ENCODE peak calls at places on chromosome 11, in seven cellular contexts. One of them, this sample, is unnamed.
A peak's percentile ranks its signal among the peaks of the same experiment; 100 is the strongest.

GRCh38 chr11:100890779-100891178 is 203.7 kb downstream of the ARHGAP42 start:
- DNase-seq in transverse colon: no peak
- DNase-seq in endothelial cell of umbilical vein: no peak
- DNase-seq in SK-N-MC: no peak
- DNase-seq in breast epithelium: no peak
- DNase-seq in HCT116: no peak
- DNase-seq in suprapubic skin: no peak
- DNase-seq in this sample: no peak

GRCh38 chr11:132423266-132423665 is 1052.9 kb downstream of the NTM start:
- DNase-seq in endothelial cell of umbilical vein: no peak
- DNase-seq in SK-N-MC: no peak
- DNase-seq in suprapubic skin: no peak
- DNase-seq in transverse colon: no peak
- DNase-seq in HCT116: no peak
- DNase-seq in breast epithelium: no peak
- DNase-seq in this sample: no peak

GRCh38 chr11:75386912-75387311 is 12.4 kb upstream of the RPS3 start:
- DNase-seq in endothelial cell of umbilical vein: no peak
- DNase-seq in HCT116: no peak
- DNase-seq in transverse colon: peak; percentile 52
- DNase-seq in SK-N-MC: no peak
- DNase-seq in suprapubic skin: no peak
- DNase-seq in breast epithelium: no peak
- DNase-seq in this sample: no peak

GRCh38 chr11:79150320-79150719 is 290.5 kb downstream of the TENM4 start:
- DNase-seq in endothelial cell of umbilical vein: no peak
- DNase-seq in SK-N-MC: no peak
- DNase-seq in suprapubic skin: no peak
- DNase-seq in transverse colon: no peak
- DNase-seq in breast epithelium: no peak
- DNase-seq in HCT116: no peak
- DNase-seq in this sample: no peak

GRCh38 chr11:5690736-5691135 is 1.1 kb downstream of the TRIM22 start:
- DNase-seq in transverse colon: no peak
- DNase-seq in suprapubic skin: no peak
- DNase-seq in HCT116: no peak
- DNase-seq in breast epithelium: no peak
- DNase-seq in endothelial cell of umbilical vein: peak; percentile 72
- DNase-seq in SK-N-MC: no peak
- DNase-seq in this sample: no peak

GRCh38 chr11:43969543-43969942 is 27.1 kb downstream of the C11orf96 start:
- DNase-seq in SK-N-MC: no peak
- DNase-seq in endothelial cell of umbilical vein: no peak
- DNase-seq in HCT116: no peak
- DNase-seq in transverse colon: no peak
- DNase-seq in breast epithelium: no peak
- DNase-seq in suprapubic skin: no peak
- DNase-seq in this sample: no peak

GRCh38 chr11:67276821-67277230 is 10.6 kb downstream of the GRK2 start:
- DNase-seq in suprapubic skin: no peak
- DNase-seq in endothelial cell of umbilical vein: peak; percentile 66
- DNase-seq in SK-N-MC: no peak
- DNase-seq in HCT116: no peak
- DNase-seq in breast epithelium: no peak
- DNase-seq in transverse colon: peak; percentile 65
- DNase-seq in this sample: peak; percentile 59

GRCh38 chr11:46896719-46897406 is 21.5 kb downstream of the LRP4 start:
- DNase-seq in transverse colon: no peak
- DNase-seq in endothelial cell of umbilical vein: peak; percentile 36
- DNase-seq in HCT116: peak; percentile 12
- DNase-seq in suprapubic skin: no peak
- DNase-seq in breast epithelium: no peak
- DNase-seq in SK-N-MC: no peak
- DNase-seq in this sample: no peak

GRCh38 chr11:24082860-24083259 is 414.0 kb upstream of the LUZP2 start:
- DNase-seq in suprapubic skin: no peak
- DNase-seq in breast epithelium: no peak
- DNase-seq in endothelial cell of umbilical vein: no peak
- DNase-seq in SK-N-MC: no peak
- DNase-seq in HCT116: no peak
- DNase-seq in transverse colon: no peak
- DNase-seq in this sample: no peak

GRCh38 chr11:71527576-71528210 is 626 bp downstream of the KRTAP5-7 start:
- DNase-seq in suprapubic skin: no peak
- DNase-seq in SK-N-MC: no peak
- DNase-seq in transverse colon: no peak
- DNase-seq in endothelial cell of umbilical vein: no peak
- DNase-seq in HCT116: no peak
- DNase-seq in breast epithelium: no peak
- DNase-seq in this sample: no peak

GRCh38 chr11:64898076-64898445 is 18.9 kb downstream of the ATG2A start:
- DNase-seq in HCT116: no peak
- DNase-seq in endothelial cell of umbilical vein: no peak
- DNase-seq in transverse colon: no peak
- DNase-seq in suprapubic skin: no peak
- DNase-seq in SK-N-MC: no peak
- DNase-seq in breast epithelium: no peak
- DNase-seq in this sample: no peak

GRCh38 chr11:79182794-79183193 is 258.0 kb downstream of the TENM4 start:
- DNase-seq in endothelial cell of umbilical vein: no peak
- DNase-seq in SK-N-MC: no peak
- DNase-seq in breast epithelium: no peak
- DNase-seq in transverse colon: no peak
- DNase-seq in HCT116: no peak
- DNase-seq in suprapubic skin: no peak
- DNase-seq in this sample: no peak

GRCh38 chr11:65290448-65291165 is 24.1 kb upstream of the CDC42EP2 start:
- DNase-seq in suprapubic skin: peak; percentile 95
- DNase-seq in HCT116: no peak
- DNase-seq in breast epithelium: no peak
- DNase-seq in endothelial cell of umbilical vein: peak; percentile 87
- DNase-seq in SK-N-MC: no peak
- DNase-seq in transverse colon: peak; percentile 84
- DNase-seq in this sample: peak; percentile 77

GRCh38 chr11:103536335-103536722 is 427.1 kb downstream of the DYNC2H1 start:
- DNase-seq in breast epithelium: no peak
- DNase-seq in suprapubic skin: no peak
- DNase-seq in SK-N-MC: no peak
- DNase-seq in transverse colon: no peak
- DNase-seq in endothelial cell of umbilical vein: no peak
- DNase-seq in HCT116: no peak
- DNase-seq in this sample: no peak

GRCh38 chr11:59175104-59175503 is 3.2 kb downstream of the DTX4 start:
- DNase-seq in suprapubic skin: no peak
- DNase-seq in breast epithelium: no peak
- DNase-seq in SK-N-MC: no peak
- DNase-seq in transverse colon: no peak
- DNase-seq in HCT116: no peak
- DNase-seq in endothelial cell of umbilical vein: no peak
- DNase-seq in this sample: no peak

GRCh38 chr11:76673164-76674142 is 2.9 kb upstream of the LRRC32 start:
- DNase-seq in breast epithelium: no peak
- DNase-seq in endothelial cell of umbilical vein: no peak
- DNase-seq in suprapubic skin: no peak
- DNase-seq in transverse colon: no peak
- DNase-seq in SK-N-MC: no peak
- DNase-seq in HCT116: no peak
- DNase-seq in this sample: no peak

GRCh38 chr11:17256512-17256911 is 20.0 kb upstream of the NUCB2 start:
- DNase-seq in HCT116: no peak
- DNase-seq in SK-N-MC: no peak
- DNase-seq in suprapubic skin: no peak
- DNase-seq in transverse colon: no peak
- DNase-seq in endothelial cell of umbilical vein: peak; percentile 21
- DNase-seq in breast epithelium: no peak
- DNase-seq in this sample: no peak

GRCh38 chr11:117986981-117987495 is 844 bp downstream of the IL10RA start:
- DNase-seq in HCT116: no peak
- DNase-seq in endothelial cell of umbilical vein: no peak
- DNase-seq in transverse colon: peak; percentile 50
- DNase-seq in SK-N-MC: no peak
- DNase-seq in breast epithelium: no peak
- DNase-seq in suprapubic skin: no peak
- DNase-seq in this sample: no peak

GRCh38 chr11:287821-288327 is 1.1 kb upstream of the PGGHG start:
- DNase-seq in SK-N-MC: no peak
- DNase-seq in transverse colon: peak; percentile 42
- DNase-seq in suprapubic skin: peak; percentile 77
- DNase-seq in breast epithelium: peak; percentile 49
- DNase-seq in HCT116: no peak
- DNase-seq in endothelial cell of umbilical vein: no peak
- DNase-seq in this sample: no peak

GRCh38 chr11:124625504-124626168 is 3.0 kb downstream of the TBRG1 start:
- DNase-seq in breast epithelium: no peak
- DNase-seq in endothelial cell of umbilical vein: no peak
- DNase-seq in HCT116: no peak
- DNase-seq in transverse colon: no peak
- DNase-seq in suprapubic skin: no peak
- DNase-seq in SK-N-MC: no peak
- DNase-seq in this sample: no peak
- H3K36me3 ChIP-seq in breast epithelium: no peaks in the 10 kb centered on the region
- H3K36me3 ChIP-seq in endothelial cell of umbilical vein: peaks cover 16% of the 10 kb centered on the region
- H3K36me3 ChIP-seq in HCT116: peaks cover 31% of the 10 kb centered on the region
- H3K36me3 ChIP-seq in transverse colon: peaks cover 17% of the 10 kb centered on the region
- H3K36me3 ChIP-seq in suprapubic skin: peaks cover 33% of the 10 kb centered on the region
- H3K36me3 ChIP-seq in SK-N-MC: peaks cover 51% of the 10 kb centered on the region
- H3K36me3 ChIP-seq in this sample: peaks cover 51% of the 10 kb centered on the region

DNA sequence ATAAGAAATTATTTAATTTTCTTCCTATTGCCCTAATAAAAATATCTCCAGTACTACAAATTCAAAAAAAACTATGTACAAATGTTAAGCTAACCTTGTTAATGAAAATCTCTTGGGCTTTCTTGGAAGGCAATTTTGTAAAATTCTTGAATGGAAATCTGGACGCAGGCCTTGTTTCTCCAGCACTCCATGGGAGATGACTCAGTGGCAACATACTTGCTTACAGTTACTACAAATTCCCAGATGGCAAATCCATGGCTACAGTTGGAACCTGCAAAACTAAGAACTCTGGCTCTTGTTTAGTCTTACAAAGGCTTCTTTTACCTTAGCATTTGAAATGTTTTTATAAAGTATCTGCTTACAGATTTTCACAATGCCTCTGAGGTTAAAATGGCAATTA is 725.2 kb downstream of the DLG2 start:
- DNase-seq in suprapubic skin: no peak
- DNase-seq in HCT116: no peak
- DNase-seq in transverse colon: no peak
- DNase-seq in breast epithelium: no peak
- DNase-seq in SK-N-MC: no peak
- DNase-seq in endothelial cell of umbilical vein: no peak
- DNase-seq in this sample: no peak
- TF ChIP-seq POLR2AphosphoS5 in suprapubic skin: no peak
- TF ChIP-seq POLR2AphosphoS5 in HCT116: no peak
- TF ChIP-seq POLR2AphosphoS5 in transverse colon: no peak
- TF ChIP-seq POLR2AphosphoS5 in breast epithelium: no peak
- TF ChIP-seq POLR2AphosphoS5 in SK-N-MC: no peak
- TF ChIP-seq POLR2AphosphoS5 in endothelial cell of umbilical vein: no peak
- TF ChIP-seq POLR2AphosphoS5 in this sample: no peak

DNA sequence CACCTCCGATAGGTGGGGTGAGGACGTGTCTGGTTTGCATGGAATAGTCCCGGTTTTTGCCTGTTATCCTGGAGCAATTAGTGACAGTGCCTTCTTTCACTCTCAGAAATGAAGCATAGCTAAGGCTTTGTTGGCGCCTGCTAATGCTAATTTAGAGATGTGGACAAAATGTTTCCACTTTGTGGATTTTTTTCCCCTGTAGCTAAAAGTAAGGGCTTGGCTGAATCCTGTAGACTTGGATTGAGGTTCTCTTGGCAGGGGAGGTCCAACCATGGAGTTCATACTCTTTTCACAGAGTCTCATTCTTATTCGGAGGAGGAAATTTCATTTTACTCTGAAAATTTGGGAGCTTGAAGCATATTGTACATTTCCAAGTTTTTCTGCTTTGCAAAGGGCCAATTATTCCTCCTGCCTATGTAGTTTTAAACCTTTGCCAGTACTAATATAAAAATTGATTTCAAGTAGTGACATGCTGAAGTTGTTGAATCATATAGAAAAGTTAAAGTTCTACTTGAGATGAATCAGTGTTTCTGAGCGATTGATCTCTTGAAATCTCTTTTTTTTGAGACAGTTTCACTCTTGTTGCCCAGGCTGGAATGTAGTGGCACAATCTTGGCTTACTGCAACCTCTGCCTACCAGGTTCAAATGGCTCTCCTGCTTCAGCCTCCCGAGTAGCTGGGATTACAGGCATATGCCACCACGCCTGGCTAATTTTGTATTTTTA is 20.0 kb downstream of the PPFIA1 start:
- DNase-seq in endothelial cell of umbilical vein: no peak
- DNase-seq in transverse colon: no peak
- DNase-seq in SK-N-MC: no peak
- DNase-seq in breast epithelium: no peak
- DNase-seq in suprapubic skin: no peak
- DNase-seq in HCT116: no peak
- DNase-seq in this sample: no peak
- H3K36me3 ChIP-seq in endothelial cell of umbilical vein: peaks cover 8% of the 10 kb centered on the region
- H3K36me3 ChIP-seq in transverse colon: peaks cover 19% of the 10 kb centered on the region
- H3K36me3 ChIP-seq in SK-N-MC: peaks cover 41% of the 10 kb centered on the region
- H3K36me3 ChIP-seq in breast epithelium: no peaks in the 10 kb centered on the region
- H3K36me3 ChIP-seq in suprapubic skin: peaks cover 36% of the 10 kb centered on the region
- H3K36me3 ChIP-seq in HCT116: peaks cover 16% of the 10 kb centered on the region
- H3K36me3 ChIP-seq in this sample: peaks cover 79% of the 10 kb centered on the region

GRCh38 chr11:122747358-122747757 is 90.9 kb upstream of the CRTAM start:
- DNase-seq in HCT116: no peak
- DNase-seq in suprapubic skin: no peak
- DNase-seq in endothelial cell of umbilical vein: no peak
- DNase-seq in SK-N-MC: no peak
- DNase-seq in breast epithelium: no peak
- DNase-seq in transverse colon: no peak
- DNase-seq in this sample: no peak
- TF ChIP-seq POLR2AphosphoS5 in HCT116: no peak
- TF ChIP-seq POLR2AphosphoS5 in suprapubic skin: no peak
- TF ChIP-seq POLR2AphosphoS5 in endothelial cell of umbilical vein: no peak
- TF ChIP-seq POLR2AphosphoS5 in SK-N-MC: no peak
- TF ChIP-seq POLR2AphosphoS5 in breast epithelium: no peak
- TF ChIP-seq POLR2AphosphoS5 in transverse colon: no peak
- TF ChIP-seq POLR2AphosphoS5 in this sample: no peak

GRCh38 chr11:77959434-77959833 is 35.0 kb downstream of the INTS4 start:
- DNase-seq in SK-N-MC: no peak
- DNase-seq in HCT116: no peak
- DNase-seq in breast epithelium: no peak
- DNase-seq in suprapubic skin: no peak
- DNase-seq in endothelial cell of umbilical vein: peak; percentile 49
- DNase-seq in transverse colon: no peak
- DNase-seq in this sample: no peak
- H3K36me3 ChIP-seq in SK-N-MC: peaks cover 21% of the 10 kb centered on the region
- H3K36me3 ChIP-seq in HCT116: no peaks in the 10 kb centered on the region
- H3K36me3 ChIP-seq in breast epithelium: no peaks in the 10 kb centered on the region
- H3K36me3 ChIP-seq in suprapubic skin: peaks cover 36% of the 10 kb centered on the region
- H3K36me3 ChIP-seq in endothelial cell of umbilical vein: no peaks in the 10 kb centered on the region
- H3K36me3 ChIP-seq in transverse colon: peaks cover 10% of the 10 kb centered on the region
- H3K36me3 ChIP-seq in this sample: peaks cover 62% of the 10 kb centered on the region